ENCODE peak calls at places on chromosome 17, in six cellular contexts. One of them, this sample, is unnamed.

GRCh38 chr17:45763182-45763581 is 20.9 kb upstream of the CRHR1 start:
- DNase-seq in CD8-positive, alpha-beta memory T cell: no peak
- DNase-seq in stomach: no peak
- DNase-seq in effector memory CD4-positive, alpha-beta T cell: no peak
- DNase-seq in left ventricle myocardium inferior: no peak
- DNase-seq in gastrocnemius medialis: no peak
- DNase-seq in this sample: no peak

GRCh38 chr17:73731733-73732132 is 87.5 kb upstream of the SDK2 start:
- DNase-seq in CD8-positive, alpha-beta memory T cell: no peak
- DNase-seq in stomach: no peak
- DNase-seq in effector memory CD4-positive, alpha-beta T cell: no peak
- DNase-seq in left ventricle myocardium inferior: no peak
- DNase-seq in gastrocnemius medialis: no peak
- DNase-seq in this sample: no peak

GRCh38 chr17:4313482-4314114 is 49.8 kb upstream of the ANKFY1 start:
- DNase-seq in CD8-positive, alpha-beta memory T cell: no peak
- DNase-seq in stomach: no peak
- DNase-seq in effector memory CD4-positive, alpha-beta T cell: no peak
- DNase-seq in left ventricle myocardium inferior: no peak
- DNase-seq in gastrocnemius medialis: no peak
- DNase-seq in this sample: no peak

GRCh38 chr17:11331790-11332526 is 90.9 kb downstream of the SHISA6 start:
- DNase-seq in CD8-positive, alpha-beta memory T cell: no peak
- DNase-seq in stomach: no peak
- DNase-seq in effector memory CD4-positive, alpha-beta T cell: no peak
- DNase-seq in left ventricle myocardium inferior: no peak
- DNase-seq in gastrocnemius medialis: no peak
- DNase-seq in this sample: no peak

GRCh38 chr17:69326302-69327059 is 452 bp downstream of the ABCA5 start:
- DNase-seq in CD8-positive, alpha-beta memory T cell: peak; percentile 1
- DNase-seq in stomach: peak; percentile 25
- DNase-seq in effector memory CD4-positive, alpha-beta T cell: no peak
- DNase-seq in left ventricle myocardium inferior: no peak
- DNase-seq in gastrocnemius medialis: no peak
- DNase-seq in this sample: no peak

GRCh38 chr17:57517216-57517518 is 227.9 kb downstream of the CCDC182 start:
- DNase-seq in CD8-positive, alpha-beta memory T cell: no peak
- DNase-seq in stomach: no peak
- DNase-seq in effector memory CD4-positive, alpha-beta T cell: no peak
- DNase-seq in left ventricle myocardium inferior: no peak
- DNase-seq in gastrocnemius medialis: no peak
- DNase-seq in this sample: no peak

GRCh38 chr17:50947844-50948514 is 81.8 kb upstream of the TOB1 start:
- DNase-seq in CD8-positive, alpha-beta memory T cell: no peak
- DNase-seq in stomach: peak; percentile 96
- DNase-seq in effector memory CD4-positive, alpha-beta T cell: no peak
- DNase-seq in left ventricle myocardium inferior: peak; percentile 65
- DNase-seq in gastrocnemius medialis: no peak
- DNase-seq in this sample: no peak

GRCh38 chr17:5897320-5897911 is 172.8 kb upstream of the WSCD1 start:
- DNase-seq in CD8-positive, alpha-beta memory T cell: no peak
- DNase-seq in stomach: no peak
- DNase-seq in effector memory CD4-positive, alpha-beta T cell: no peak
- DNase-seq in left ventricle myocardium inferior: no peak
- DNase-seq in gastrocnemius medialis: no peak
- DNase-seq in this sample: no peak

GRCh38 chr17:40540448-40540847 is 24.8 kb downstream of the CCR7 start:
- DNase-seq in CD8-positive, alpha-beta memory T cell: peak; percentile 69
- DNase-seq in stomach: no peak
- DNase-seq in effector memory CD4-positive, alpha-beta T cell: peak; percentile 37
- DNase-seq in left ventricle myocardium inferior: no peak
- DNase-seq in gastrocnemius medialis: no peak
- DNase-seq in this sample: no peak

GRCh38 chr17:55648086-55648485 is 74.6 kb downstream of the TMEM100 start:
- DNase-seq in CD8-positive, alpha-beta memory T cell: no peak
- DNase-seq in stomach: no peak
- DNase-seq in effector memory CD4-positive, alpha-beta T cell: no peak
- DNase-seq in left ventricle myocardium inferior: no peak
- DNase-seq in gastrocnemius medialis: no peak
- DNase-seq in this sample: no peak

GRCh38 chr17:33838281-33838680 is 416.8 kb upstream of the CCL2 start:
- DNase-seq in CD8-positive, alpha-beta memory T cell: no peak
- DNase-seq in stomach: no peak
- DNase-seq in effector memory CD4-positive, alpha-beta T cell: no peak
- DNase-seq in left ventricle myocardium inferior: no peak
- DNase-seq in gastrocnemius medialis: no peak
- DNase-seq in this sample: no peak

GRCh38 chr17:33832295-33832694 is 422.8 kb upstream of the CCL2 start:
- DNase-seq in CD8-positive, alpha-beta memory T cell: no peak
- DNase-seq in stomach: no peak
- DNase-seq in effector memory CD4-positive, alpha-beta T cell: no peak
- DNase-seq in left ventricle myocardium inferior: no peak
- DNase-seq in gastrocnemius medialis: no peak
- DNase-seq in this sample: no peak
- H3K27ac ChIP-seq in CD8-positive, alpha-beta memory T cell: no peak overlapping the region
- H3K27ac ChIP-seq in stomach: no peak overlapping the region
- H3K27ac ChIP-seq in effector memory CD4-positive, alpha-beta T cell: no peak overlapping the region
- H3K27ac ChIP-seq in left ventricle myocardium inferior: no peak overlapping the region
- H3K27ac ChIP-seq in gastrocnemius medialis: no peak overlapping the region
- H3K27ac ChIP-seq in this sample: no peak overlapping the region

GRCh38 chr17:21297597-21297996 is 13.1 kb downstream of the MAP2K3 start:
- DNase-seq in CD8-positive, alpha-beta memory T cell: no peak
- DNase-seq in stomach: no peak
- DNase-seq in effector memory CD4-positive, alpha-beta T cell: no peak
- DNase-seq in left ventricle myocardium inferior: no peak
- DNase-seq in gastrocnemius medialis: no peak
- DNase-seq in this sample: no peak

GRCh38 chr17:21297026-21297520 is 12.6 kb downstream of the MAP2K3 start:
- DNase-seq in CD8-positive, alpha-beta memory T cell: no peak
- DNase-seq in stomach: no peak
- DNase-seq in effector memory CD4-positive, alpha-beta T cell: no peak
- DNase-seq in left ventricle myocardium inferior: no peak
- DNase-seq in gastrocnemius medialis: no peak
- DNase-seq in this sample: no peak

GRCh38 chr17:21294321-21295035 is 10.0 kb downstream of the MAP2K3 start:
- DNase-seq in CD8-positive, alpha-beta memory T cell: no peak
- DNase-seq in stomach: no peak
- DNase-seq in effector memory CD4-positive, alpha-beta T cell: no peak
- DNase-seq in left ventricle myocardium inferior: no peak
- DNase-seq in gastrocnemius medialis: no peak
- DNase-seq in this sample: no peak

GRCh38 chr17:21295036-21295952 is 10.8 kb downstream of the MAP2K3 start:
- DNase-seq in CD8-positive, alpha-beta memory T cell: no peak
- DNase-seq in stomach: peak; percentile 79
- DNase-seq in effector memory CD4-positive, alpha-beta T cell: no peak
- DNase-seq in left ventricle myocardium inferior: peak; percentile 80
- DNase-seq in gastrocnemius medialis: no peak
- DNase-seq in this sample: no peak

GRCh38 chr17:21296097-21297025 is 11.8 kb downstream of the MAP2K3 start:
- DNase-seq in CD8-positive, alpha-beta memory T cell: no peak
- DNase-seq in stomach: peak; percentile 73
- DNase-seq in effector memory CD4-positive, alpha-beta T cell: no peak
- DNase-seq in left ventricle myocardium inferior: peak; percentile 66
- DNase-seq in gastrocnemius medialis: no peak
- DNase-seq in this sample: no peak
- H3K27ac ChIP-seq in CD8-positive, alpha-beta memory T cell: no peak overlapping the region
- H3K27ac ChIP-seq in stomach: peak overlapping the region; percentile 36
- H3K27ac ChIP-seq in effector memory CD4-positive, alpha-beta T cell: no peak overlapping the region
- H3K27ac ChIP-seq in left ventricle myocardium inferior: peak overlapping the region; percentile 63
- H3K27ac ChIP-seq in gastrocnemius medialis: peak overlapping the region; percentile 78
- H3K27ac ChIP-seq in this sample: no peak overlapping the region

GRCh38 chr17:77602062-77602746 is 356.3 kb upstream of the TNRC6C start:
- DNase-seq in CD8-positive, alpha-beta memory T cell: no peak
- DNase-seq in stomach: peak; percentile 27
- DNase-seq in effector memory CD4-positive, alpha-beta T cell: no peak
- DNase-seq in left ventricle myocardium inferior: peak; percentile 73
- DNase-seq in gastrocnemius medialis: peak; percentile 93
- DNase-seq in this sample: no peak
- H3K27ac ChIP-seq in CD8-positive, alpha-beta memory T cell: no peak overlapping the region
- H3K27ac ChIP-seq in stomach: peak overlapping the region; percentile 87
- H3K27ac ChIP-seq in effector memory CD4-positive, alpha-beta T cell: no peak overlapping the region
- H3K27ac ChIP-seq in left ventricle myocardium inferior: peak overlapping the region; percentile 96
- H3K27ac ChIP-seq in gastrocnemius medialis: peak overlapping the region; percentile 89
- H3K27ac ChIP-seq in this sample: no peak overlapping the region

DNA sequence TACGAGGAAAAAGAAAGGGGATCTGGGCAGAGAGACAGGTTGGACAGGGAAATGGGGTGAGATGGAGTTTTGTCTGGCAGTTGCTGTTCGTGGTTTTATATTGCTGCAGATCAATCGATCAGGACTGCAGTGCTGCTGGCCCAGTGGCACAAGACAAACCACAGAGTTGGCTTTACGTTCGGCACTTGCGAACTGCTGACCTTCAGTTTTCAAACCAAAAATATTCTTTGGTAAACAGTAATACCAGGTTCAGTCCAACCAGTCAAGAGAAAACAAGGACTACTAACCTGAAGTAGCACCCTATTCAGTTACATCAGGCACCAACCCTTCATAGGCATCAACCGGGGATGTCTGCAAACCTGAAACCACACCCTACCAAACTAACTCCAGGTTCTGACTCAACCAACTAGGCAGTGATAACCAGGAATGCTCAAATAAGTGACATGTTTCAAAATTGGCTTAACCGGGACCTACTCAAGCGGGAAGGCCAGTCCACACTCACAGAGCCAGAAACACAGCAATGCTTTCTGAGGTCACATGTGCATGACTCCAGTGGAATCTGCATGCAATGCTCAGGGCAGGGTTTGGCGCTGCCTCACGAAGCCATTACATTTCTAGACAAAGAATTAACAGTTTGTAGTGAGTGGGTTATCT is 91.1 kb downstream of the SMG6 start:
- DNase-seq in CD8-positive, alpha-beta memory T cell: no peak
- DNase-seq in stomach: no peak
- DNase-seq in effector memory CD4-positive, alpha-beta T cell: no peak
- DNase-seq in left ventricle myocardium inferior: peak; percentile 35
- DNase-seq in gastrocnemius medialis: peak; percentile 61
- DNase-seq in this sample: no peak
- H3K27ac ChIP-seq in CD8-positive, alpha-beta memory T cell: no peak overlapping the region
- H3K27ac ChIP-seq in stomach: peak overlapping the region; percentile 91
- H3K27ac ChIP-seq in effector memory CD4-positive, alpha-beta T cell: peak overlapping the region; percentile 33
- H3K27ac ChIP-seq in left ventricle myocardium inferior: peak overlapping the region; percentile 89
- H3K27ac ChIP-seq in gastrocnemius medialis: peak overlapping the region; percentile 90
- H3K27ac ChIP-seq in this sample: peak overlapping the region; percentile 79

GRCh38 chr17:29124135-29124930 is 55.9 kb downstream of the MYO18A start:
- DNase-seq in CD8-positive, alpha-beta memory T cell: peak; percentile 35
- DNase-seq in stomach: peak; percentile 55
- DNase-seq in effector memory CD4-positive, alpha-beta T cell: no peak
- DNase-seq in left ventricle myocardium inferior: no peak
- DNase-seq in gastrocnemius medialis: no peak
- DNase-seq in this sample: no peak

GRCh38 chr17:29125651-29126050 is 54.5 kb downstream of the MYO18A start:
- DNase-seq in CD8-positive, alpha-beta memory T cell: no peak
- DNase-seq in stomach: no peak
- DNase-seq in effector memory CD4-positive, alpha-beta T cell: no peak
- DNase-seq in left ventricle myocardium inferior: no peak
- DNase-seq in gastrocnemius medialis: no peak
- DNase-seq in this sample: no peak

GRCh38 chr17:29126268-29126923 is 53.8 kb downstream of the MYO18A start:
- DNase-seq in CD8-positive, alpha-beta memory T cell: no peak
- DNase-seq in stomach: no peak
- DNase-seq in effector memory CD4-positive, alpha-beta T cell: no peak
- DNase-seq in left ventricle myocardium inferior: no peak
- DNase-seq in gastrocnemius medialis: no peak
- DNase-seq in this sample: no peak

GRCh38 chr17:29123111-29123510 is 57.1 kb downstream of the MYO18A start:
- DNase-seq in CD8-positive, alpha-beta memory T cell: no peak
- DNase-seq in stomach: no peak
- DNase-seq in effector memory CD4-positive, alpha-beta T cell: no peak
- DNase-seq in left ventricle myocardium inferior: no peak
- DNase-seq in gastrocnemius medialis: no peak
- DNase-seq in this sample: no peak

DNA sequence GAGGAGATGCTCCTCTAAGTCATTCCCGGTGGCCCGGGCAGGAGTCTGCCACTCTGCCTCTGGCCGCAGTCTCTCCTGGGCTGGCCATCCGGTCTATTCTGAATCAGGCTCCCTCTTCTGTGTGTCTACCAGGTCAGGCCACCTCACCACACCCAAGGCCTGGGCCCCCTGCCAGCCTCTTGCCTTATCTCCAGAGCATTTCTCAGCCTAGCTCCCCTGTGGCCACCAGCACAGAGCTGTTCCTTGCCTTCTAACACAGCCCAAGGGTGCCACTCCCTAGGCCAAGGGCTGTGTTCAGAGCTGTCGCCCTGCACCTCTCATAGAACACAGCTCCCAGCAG is 55.3 kb downstream of the MYO18A start:
- DNase-seq in CD8-positive, alpha-beta memory T cell: no peak
- DNase-seq in stomach: peak; percentile 96
- DNase-seq in effector memory CD4-positive, alpha-beta T cell: no peak
- DNase-seq in left ventricle myocardium inferior: peak; percentile 58
- DNase-seq in gastrocnemius medialis: peak; percentile 76
- DNase-seq in this sample: no peak
- H3K27ac ChIP-seq in CD8-positive, alpha-beta memory T cell: no peak overlapping the region
- H3K27ac ChIP-seq in stomach: peak overlapping the region; percentile 65
- H3K27ac ChIP-seq in effector memory CD4-positive, alpha-beta T cell: no peak overlapping the region
- H3K27ac ChIP-seq in left ventricle myocardium inferior: peak overlapping the region; percentile 66
- H3K27ac ChIP-seq in gastrocnemius medialis: peak overlapping the region; percentile 92
- H3K27ac ChIP-seq in this sample: no peak overlapping the region

DNA sequence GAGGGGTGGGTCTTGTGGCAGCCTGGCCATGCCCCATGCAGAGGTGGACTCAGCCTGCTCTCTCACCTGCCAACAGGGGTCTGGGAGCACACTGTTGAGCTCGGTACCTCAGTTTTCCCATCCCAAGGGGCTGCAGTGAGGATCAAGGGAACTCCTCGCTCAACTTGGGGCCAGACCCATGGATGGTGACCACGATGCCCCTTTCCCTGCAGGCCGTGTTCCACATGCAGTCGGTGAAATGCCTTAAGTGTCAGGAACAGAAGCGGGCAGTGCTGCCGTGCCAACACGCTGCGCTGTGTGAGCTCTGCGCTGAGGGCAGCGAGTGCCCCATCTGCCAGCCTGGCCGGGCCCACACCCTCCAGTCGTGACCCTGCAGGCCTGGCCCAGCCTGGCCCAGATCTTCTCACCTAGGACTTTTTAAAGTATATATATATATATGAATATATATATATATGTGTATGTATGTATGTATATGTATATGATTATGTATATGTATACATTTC is 20.1 kb downstream of the UNC13D start:
- DNase-seq in CD8-positive, alpha-beta memory T cell: no peak
- DNase-seq in stomach: no peak
- DNase-seq in effector memory CD4-positive, alpha-beta T cell: no peak
- DNase-seq in left ventricle myocardium inferior: no peak
- DNase-seq in gastrocnemius medialis: no peak
- DNase-seq in this sample: no peak
- H3K27ac ChIP-seq in CD8-positive, alpha-beta memory T cell: no peak overlapping the region
- H3K27ac ChIP-seq in stomach: peak overlapping the region; percentile 30
- H3K27ac ChIP-seq in effector memory CD4-positive, alpha-beta T cell: no peak overlapping the region
- H3K27ac ChIP-seq in left ventricle myocardium inferior: peak overlapping the region; percentile 8
- H3K27ac ChIP-seq in gastrocnemius medialis: no peak overlapping the region
- H3K27ac ChIP-seq in this sample: no peak overlapping the region

This sample was measured in substantia nigra.